ENCODE peak calls at places on chromosomes 13 and 19, in eight cellular contexts. M is body of pancreas, K is left ventricle myocardium inferior, V is lower leg skin, L is pancreas, D is glutamatergic neuron, Q is heart right ventricle, X is cardiac muscle cell. H is an unnamed sample.

GRCh38 chr19:2711175-2711936 is 8.9 kb upstream of the GNG7 start:
- DNase-seq in M (no peak), D (no peak), K (no peak), Q (no peak), L (no peak), X (peak), V (no peak), H (no peak)

GRCh38 chr13:49749852-49750251 is 42.6 kb downstream of the KPNA3 start:
- DNase-seq in D (no peak), M (no peak), L (no peak), Q (no peak), V (no peak), K (no peak), X (no peak), H (no peak)

GRCh38 chr13:100881291-100881864 is 206.8 kb upstream of the TMTC4 start:
- DNase-seq in D (no peak), Q (no peak), M (no peak), L (no peak), K (no peak), X (no peak), V (no peak), H (no peak)

GRCh38 chr13:99527346-99527745 is 26.1 kb downstream of the TM9SF2 start:
- DNase-seq in X (no peak), Q (no peak), V (no peak), K (no peak), L (no peak), M (no peak), D (no peak), H (no peak)

GRCh38 chr13:99359493-99359892 is 52.3 kb upstream of the GPR183 start:
- DNase-seq in K (no peak), L (no peak), X (no peak), V (peak), Q (no peak), D (no peak), M (no peak), H (no peak)

GRCh38 chr19:23698711-23699520 is 11.9 kb upstream of the ZNF675 start:
- DNase-seq in L (peak), K (no peak), V (no peak), X (no peak), D (no peak), Q (no peak), M (peak), H (no peak)

GRCh38 chr19:48724796-48725753 is 5.5 kb upstream of the MAMSTR start:
- DNase-seq in L (no peak), K (peak), Q (no peak), M (peak), D (no peak), X (peak), V (no peak), H (no peak)

GRCh38 chr13:104694397-104694796 is 1628.2 kb upstream of the SLC10A2 start:
- DNase-seq in L (no peak), V (no peak), Q (no peak), D (no peak), X (no peak), M (no peak), K (no peak), H (no peak)

GRCh38 chr19:2081873-2082810 is 14.0 kb downstream of the MOB3A start:
- DNase-seq in X (no peak), D (no peak), V (no peak), Q (no peak), K (no peak), M (no peak), L (no peak), H (no peak)

GRCh38 chr13:35988648-35989081 is 142.5 kb downstream of the DCLK1 start:
- DNase-seq in L (no peak), K (no peak), V (no peak), X (peak), D (no peak), M (no peak), Q (no peak), H (no peak)

GRCh38 chr19:49057636-49058234 is at the start of gene CGB7:
- DNase-seq in Q (peak), X (peak), V (peak), D (peak), M (peak), K (peak), L (peak), H (no peak)

GRCh38 chr19:2551864-2552185 is 75.9 kb downstream of the GADD45B start:
- DNase-seq in V (no peak), L (no peak), X (no peak), Q (no peak), D (no peak), M (no peak), K (peak), H (no peak)

GRCh38 chr13:50644081-50644871 is 199.2 kb downstream of the DLEU7 start:
- DNase-seq in M (no peak), L (no peak), V (no peak), K (no peak), X (no peak), D (no peak), Q (no peak), H (no peak)

DNA sequence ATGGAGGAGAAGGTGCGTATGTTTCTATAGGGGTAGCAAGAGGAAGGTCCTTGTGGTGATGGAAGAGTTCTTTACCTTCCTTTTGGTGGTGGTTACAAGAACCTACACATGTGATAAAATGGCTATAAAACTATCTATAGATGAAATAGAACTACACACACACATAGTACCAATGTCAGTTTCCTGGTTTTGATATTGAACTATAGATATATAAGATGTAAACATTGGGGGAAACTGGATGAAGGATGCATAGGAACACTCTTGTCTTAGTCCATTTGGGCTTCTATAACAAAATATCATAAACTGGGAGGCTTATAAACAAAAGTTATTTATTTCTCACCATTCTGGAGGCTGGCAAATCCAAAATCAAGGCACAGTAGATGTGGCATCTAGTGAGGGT is 47.1 kb downstream of the MZT1 start:
- DNase-seq in L (no peak), M (no peak), V (no peak), D (no peak), K (no peak), Q (no peak), X (no peak), H (no peak)
- TF ChIP-seq CTCF in L (no peak), M (no peak), V (no peak), D (no peak), K (no peak), Q (no peak), X (no peak), H (no peak)

GRCh38 chr13:85816413-85816812 is 17.2 kb upstream of the SLITRK6 start:
- DNase-seq in K (no peak), D (no peak), M (no peak), V (no peak), X (peak), Q (no peak), L (no peak), H (no peak)
- TF ChIP-seq CTCF in K (no peak), D (no peak), M (no peak), V (no peak), X (no peak), Q (no peak), L (no peak), H (no peak)

GRCh38 chr19:14082675-14082960 is 3.0 kb downstream of the C19orf67 start:
- DNase-seq in V (no peak), K (no peak), X (no peak), Q (no peak), D (no peak), M (no peak), L (no peak), H (no peak)

GRCh38 chr19:14078406-14078805 is 5.8 kb downstream of the MISP3 start:
- DNase-seq in K (no peak), D (no peak), Q (no peak), X (no peak), L (no peak), M (no peak), V (no peak), H (no peak)

GRCh38 chr19:14081797-14082674 is 3.5 kb downstream of the C19orf67 start:
- DNase-seq in M (peak), D (peak), Q (peak), K (peak), X (no peak), L (peak), V (no peak), H (no peak)

GRCh38 chr19:14085309-14085995 is at the start of gene C19orf67:
- DNase-seq in Q (no peak), D (no peak), M (no peak), X (no peak), K (no peak), L (peak), V (no peak), H (no peak)

GRCh38 chr19:14080887-14081796 is 4.4 kb downstream of the C19orf67 start:
- DNase-seq in D (peak), X (peak), K (peak), L (peak), M (peak), Q (peak), V (peak), H (peak)
- TF ChIP-seq CTCF in D (no peak), X (no peak), K (no peak), L (no peak), M (no peak), Q (no peak), V (peak), H (no peak)

GRCh38 chr13:44243198-44243852 is 130.3 kb upstream of the SERP2 start:
- DNase-seq in Q (no peak), D (no peak), M (peak), X (peak), L (no peak), K (no peak), V (no peak), H (peak)
- TF ChIP-seq CTCF in Q (peak), D (no peak), M (no peak), X (peak), L (no peak), K (peak), V (no peak), H (peak)

GRCh38 chr19:376111-376470 is 31.5 kb upstream of the MIER2 start:
- DNase-seq in Q (no peak), K (no peak), L (no peak), M (no peak), V (peak), X (no peak), D (no peak), H (no peak)
- TF ChIP-seq CTCF in Q (no peak), K (no peak), L (no peak), M (no peak), V (no peak), X (no peak), D (no peak), H (no peak)

DNA sequence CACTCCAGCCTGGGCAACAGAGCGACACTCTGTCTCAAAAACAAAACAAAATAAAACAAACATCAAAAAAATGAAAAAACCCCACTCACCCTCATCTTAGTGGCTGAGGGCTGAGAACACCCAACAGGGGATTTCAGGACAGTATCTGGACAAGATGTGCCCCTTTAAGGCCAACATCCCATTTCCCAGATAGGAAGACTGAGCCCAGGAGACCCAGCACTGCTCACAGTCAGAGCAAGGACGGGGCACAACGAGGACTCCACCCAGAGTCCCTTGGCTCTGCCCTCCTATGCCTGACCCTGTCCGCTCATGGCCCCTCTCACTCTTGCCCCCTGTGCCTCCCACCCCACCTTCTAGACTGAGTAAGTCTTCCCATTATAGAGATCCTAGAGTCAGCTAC is 52.9 kb upstream of the CYP4F8 start:
- DNase-seq in D (no peak), M (no peak), K (no peak), V (no peak), X (no peak), Q (no peak), L (no peak), H (no peak)
- TF ChIP-seq CTCF in D (no peak), M (no peak), K (no peak), V (no peak), X (no peak), Q (no peak), L (no peak), H (no peak)

DNA sequence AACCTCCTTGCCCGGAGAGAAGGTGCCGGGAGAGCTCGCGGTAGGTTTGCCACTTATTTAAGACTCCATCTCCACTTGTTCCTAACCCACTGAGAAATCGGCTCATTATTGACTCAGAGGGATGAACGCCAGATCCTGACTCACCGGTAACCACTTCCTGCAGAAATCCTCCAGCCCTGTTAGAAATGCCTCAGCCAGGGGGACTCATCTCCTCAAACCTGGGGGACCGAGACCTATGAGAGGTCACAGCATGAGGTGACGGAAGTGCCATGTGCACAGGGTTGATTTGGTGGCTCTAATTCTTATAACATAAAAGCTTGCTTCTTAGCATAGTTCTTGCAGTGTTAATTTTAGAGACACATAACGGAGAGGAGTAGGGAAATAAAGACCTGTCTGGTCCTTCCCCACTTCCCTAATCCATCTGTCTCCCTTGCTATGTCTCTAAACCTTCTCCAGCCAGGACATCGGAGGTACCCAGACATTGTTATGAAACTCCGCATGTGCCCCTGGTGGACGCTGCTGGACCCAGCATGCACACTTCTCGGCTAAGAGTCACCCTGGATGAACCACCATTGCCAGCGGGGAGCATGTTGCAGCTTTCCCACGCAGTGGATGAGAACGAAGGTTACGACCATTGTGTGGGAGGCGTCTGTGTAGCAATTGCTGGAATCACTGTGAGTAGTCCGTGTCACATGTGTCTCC is 158.9 kb downstream of the EFNB2 start:
- DNase-seq in X (peak), L (no peak), V (no peak), D (no peak), K (no peak), Q (no peak), M (no peak), H (no peak)
- TF ChIP-seq CTCF in X (peak), L (no peak), V (no peak), D (peak), K (no peak), Q (no peak), M (no peak), H (no peak)

GRCh38 chr19:5541456-5541855 is 26.3 kb downstream of the TINCR start:
- DNase-seq in L (no peak), D (no peak), K (no peak), M (no peak), Q (no peak), V (no peak), X (peak), H (no peak)

GRCh38 chr19:5545051-5545450 is 22.7 kb downstream of the TINCR start:
- DNase-seq in Q (no peak), D (no peak), M (no peak), K (no peak), V (no peak), L (no peak), X (no peak), H (no peak)

GRCh38 chr19:5540208-5540607 is 27.5 kb downstream of the TINCR start:
- DNase-seq in V (no peak), M (no peak), K (no peak), L (no peak), D (no peak), Q (no peak), X (no peak), H (no peak)

GRCh38 chr19:5539431-5539833 is 28.3 kb downstream of the TINCR start:
- DNase-seq in D (peak), L (no peak), K (peak), Q (peak), V (no peak), M (no peak), X (no peak), H (peak)

DNA sequence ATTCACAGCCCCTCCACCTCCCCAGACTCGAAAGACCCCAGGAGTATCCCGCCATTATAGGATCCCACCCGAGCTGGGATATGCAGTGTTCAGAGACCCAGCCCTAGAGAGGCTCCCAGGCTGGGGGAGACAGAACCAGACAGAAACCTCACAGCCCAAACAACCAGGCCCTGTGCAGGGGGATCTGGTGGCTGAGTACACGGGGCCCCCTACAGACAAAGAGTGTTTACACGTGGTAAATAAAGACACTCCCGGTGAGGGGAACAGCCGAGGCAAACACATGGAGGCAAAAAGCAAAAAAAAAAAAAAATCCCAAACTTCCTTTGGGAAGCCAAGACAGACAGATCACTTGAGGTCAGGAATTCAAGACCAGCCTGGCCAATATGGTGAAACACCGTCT is 25.1 kb downstream of the TINCR start:
- DNase-seq in D (no peak), X (peak), M (no peak), Q (no peak), V (no peak), K (no peak), L (no peak), H (no peak)
- TF ChIP-seq CTCF in D (no peak), X (peak), M (no peak), Q (no peak), V (no peak), K (no peak), L (no peak), H (no peak)

GRCh38 chr19:18683109-18683954 is at the start of gene CRTC1:
- DNase-seq in K (peak), Q (peak), V (peak), X (peak), L (peak), M (peak), D (peak), H (peak)
- TF ChIP-seq CTCF in K (no peak), Q (peak), V (no peak), X (no peak), L (no peak), M (no peak), D (no peak), H (no peak)